ENCODE peak calls at places on chromosomes 16 and 17, in six cellular contexts. B is amygdala, Y is naive B cell, M is lower lobe of right lung, V is retina, U is B cell. P is an unnamed sample.
A peak's percentile ranks its signal among the peaks of the same experiment; 100 is the strongest.

GRCh38 chr17:72370819-72371218 is 250.0 kb downstream of the SOX9 start:
- DNase-seq in B (no peak), Y (no peak), M (no peak), V (no peak), U (no peak), P (no peak)

GRCh38 chr17:72212041-72212440 is 91.2 kb downstream of the SOX9 start:
- DNase-seq in B (no peak), Y (no peak), M (no peak), V (no peak), U (no peak), P (no peak)

GRCh38 chr16:87392823-87393679 is 915 bp downstream of the MAP1LC3B start:
- DNase-seq in B (no peak), Y (peak; percentile 38), M (peak; percentile 78), V (peak; percentile 68), U (peak; percentile 59), P (peak; percentile 87)

GRCh38 chr17:67519801-67520251 is 142.7 kb downstream of the PITPNC1 start:
- DNase-seq in B (no peak), Y (no peak), M (no peak), V (no peak), U (no peak), P (no peak)

GRCh38 chr17:18235743-18236256 is 10.4 kb downstream of the LLGL1 start:
- DNase-seq in B (no peak), Y (no peak), M (no peak), V (no peak), U (no peak), P (no peak)

GRCh38 chr16:53511084-53511402 is 8.0 kb upstream of the AKTIP start:
- DNase-seq in B (no peak), Y (no peak), M (no peak), V (no peak), U (no peak), P (no peak)

GRCh38 chr16:3494574-3494973 is 715 bp downstream of the C16orf90 start:
- DNase-seq in B (no peak), Y (no peak), M (peak; percentile 35), V (no peak), U (no peak), P (peak; percentile 71)

GRCh38 chr16:49737541-49737940 is 118.4 kb downstream of the ZNF423 start:
- DNase-seq in B (no peak), Y (no peak), M (no peak), V (no peak), U (no peak), P (no peak)

GRCh38 chr17:2903193-2903974 is 107.1 kb downstream of the RAP1GAP2 start:
- DNase-seq in B (no peak), Y (no peak), M (no peak), V (no peak), U (no peak), P (peak; percentile 48)

GRCh38 chr17:80688994-80689635 is 144.5 kb downstream of the RPTOR start:
- DNase-seq in B (no peak), Y (no peak), M (no peak), V (peak; percentile 52), U (no peak), P (no peak)

GRCh38 chr16:19245326-19245925 is 40.1 kb upstream of the CLEC19A start:
- DNase-seq in B (no peak), Y (no peak), M (no peak), V (no peak), U (no peak), P (no peak)

GRCh38 chr17:70405492-70406220 is 236.3 kb downstream of the KCNJ2 start:
- DNase-seq in B (no peak), Y (no peak), M (no peak), V (no peak), U (no peak), P (no peak)

GRCh38 chr17:47810200-47810821 is 11.3 kb downstream of the OSBPL7 start:
- DNase-seq in B (no peak), Y (no peak), M (peak; percentile 75), V (no peak), U (peak; percentile 19), P (no peak)

GRCh38 chr16:87063543-87063942 is 253.6 kb downstream of the C16orf95 start:
- DNase-seq in B (no peak), Y (no peak), M (no peak), V (no peak), U (no peak), P (peak; percentile 46)

GRCh38 chr17:50920891-50921595 is 54.9 kb upstream of the TOB1 start:
- DNase-seq in B (no peak), Y (no peak), M (no peak), V (peak; percentile 44), U (no peak), P (peak; percentile 53)

GRCh38 chr16:11909653-11910551 is 5.9 kb downstream of the GSPT1 start:
- DNase-seq in B (no peak), Y (no peak), M (no peak), V (no peak), U (no peak), P (no peak)

GRCh38 chr17:43526886-43527648 is 19.1 kb downstream of the ETV4 start:
- DNase-seq in B (no peak), Y (no peak), M (no peak), V (no peak), U (no peak), P (no peak)

GRCh38 chr16:79264237-79265104 is 336.1 kb downstream of the MAF start:
- DNase-seq in B (no peak), Y (no peak), M (no peak), V (no peak), U (no peak), P (no peak)

GRCh38 chr17:80633197-80633596 is 88.6 kb downstream of the RPTOR start:
- DNase-seq in B (no peak), Y (no peak), M (no peak), V (peak; percentile 40), U (no peak), P (no peak)

GRCh38 chr16:27805828-27806351 is 255.9 kb downstream of the KATNIP start:
- DNase-seq in B (no peak), Y (no peak), M (no peak), V (no peak), U (no peak), P (peak; percentile 32)

GRCh38 chr16:84048871-84049270 is 6.3 kb upstream of the SLC38A8 start:
- DNase-seq in B (no peak), Y (no peak), M (no peak), V (no peak), U (no peak), P (peak; percentile 30)

GRCh38 chr17:39607851-39608130 is at the start of gene NEUROD2:
- DNase-seq in B (no peak), Y (no peak), M (no peak), V (no peak), U (no peak), P (no peak)

GRCh38 chr16:813204-813915 is 12.8 kb upstream of the GNG13 start:
- DNase-seq in B (peak; percentile 26), Y (peak; percentile 24), M (no peak), V (peak; percentile 74), U (peak; percentile 74), P (no peak)

GRCh38 chr16:721765-722481 is 977 bp downstream of the ANTKMT start:
- DNase-seq in B (no peak), Y (no peak), M (no peak), V (no peak), U (peak; percentile 69), P (no peak)

P was measured in kidney.